ENCODE peak calls at places on chromosomes 7 and 10, in five cellular contexts. U is upper lobe of left lung, C is GM12878, N is suprapubic skin, A is IMR-90. R is an unnamed sample.

GRCh38 chr7:39592586-39592985 is 26.4 kb downstream of the YAE1 start:
- DNase-seq in U (no peak), C (no peak), N (no peak), A (peak), R (no peak)

GRCh38 chr10:116802876-116803275 is 46.4 kb upstream of the ENO4 start:
- DNase-seq in U (no peak), C (no peak), N (no peak), A (no peak), R (no peak)

GRCh38 chr7:29350351-29350750 is 155.8 kb downstream of the CHN2 start:
- DNase-seq in U (no peak), C (no peak), N (no peak), A (no peak), R (no peak)

GRCh38 chr10:94108200-94108599 is 114.5 kb downstream of the PLCE1 start:
- DNase-seq in U (no peak), C (no peak), N (no peak), A (peak), R (no peak)

GRCh38 chr7:70091362-70091761 is 493.1 kb downstream of the AUTS2 start:
- DNase-seq in U (no peak), C (no peak), N (no peak), A (no peak), R (no peak)

GRCh38 chr7:15558747-15559146 is 3.1 kb downstream of the AGMO start:
- DNase-seq in U (no peak), C (no peak), N (no peak), A (peak), R (no peak)

GRCh38 chr7:91164948-91165845 is 99.0 kb upstream of the FZD1 start:
- DNase-seq in U (no peak), C (peak), N (no peak), A (peak), R (no peak)

GRCh38 chr10:94129393-94130130 is 135.8 kb downstream of the PLCE1 start:
- DNase-seq in U (no peak), C (no peak), N (no peak), A (peak), R (no peak)

GRCh38 chr10:89312973-89313372 is 11.1 kb downstream of the IFIT2 start:
- DNase-seq in U (no peak), C (no peak), N (no peak), A (no peak), R (no peak)

GRCh38 chr10:114851336-114851735 is 29.8 kb downstream of the FHIP2A start:
- DNase-seq in U (no peak), C (no peak), N (no peak), A (no peak), R (no peak)

GRCh38 chr10:46231087-46231486 is 55.7 kb upstream of the ANTXRL start:
- DNase-seq in U (peak), C (no peak), N (no peak), A (no peak), R (no peak)

GRCh38 chr10:96718304-96718990 is 1.9 kb downstream of the PIK3AP1 start:
- DNase-seq in U (no peak), C (no peak), N (no peak), A (no peak), R (no peak)

GRCh38 chr10:105188737-105189463 is 547.8 kb downstream of the SORCS3 start:
- DNase-seq in U (no peak), C (no peak), N (no peak), A (no peak), R (no peak)

GRCh38 chr10:31756131-31757119 is 172.2 kb downstream of the ARHGAP12 start:
- DNase-seq in U (no peak), C (no peak), N (no peak), A (no peak), R (no peak)

GRCh38 chr7:66967029-66967428 is 28.4 kb downstream of the SBDS start:
- DNase-seq in U (no peak), C (no peak), N (no peak), A (no peak), R (no peak)

GRCh38 chr10:129523723-129524316 is 56.8 kb downstream of the MGMT start:
- DNase-seq in U (no peak), C (no peak), N (no peak), A (no peak), R (no peak)

GRCh38 chr7:157267516-157267915 is 69.3 kb upstream of the DNAJB6 start:
- DNase-seq in U (no peak), C (no peak), N (no peak), A (no peak), R (no peak)

GRCh38 chr7:48183370-48183743 is 12.1 kb downstream of the ABCA13 start:
- DNase-seq in U (no peak), C (no peak), N (no peak), A (no peak), R (no peak)

GRCh38 chr10:10852464-10852863 is 165.2 kb upstream of the CELF2 start:
- DNase-seq in U (no peak), C (no peak), N (no peak), A (no peak), R (no peak)

GRCh38 chr7:77327067-77327931 is 88.8 kb downstream of the GSAP start:
- DNase-seq in U (peak), C (no peak), N (peak), A (peak), R (peak)

GRCh38 chr10:124120410-124121061 is 27.1 kb upstream of the CHST15 start:
- DNase-seq in U (no peak), C (no peak), N (no peak), A (no peak), R (no peak)

GRCh38 chr10:58330397-58330796 is 4.4 kb upstream of the UBE2D1 start:
- DNase-seq in U (no peak), C (no peak), N (no peak), A (no peak), R (no peak)

GRCh38 chr7:74372511-74373111 is 81.1 kb upstream of the GTF2IRD1 start:
- DNase-seq in U (no peak), C (no peak), N (no peak), A (no peak), R (no peak)

GRCh38 chr10:17431871-17432311 is 22.5 kb downstream of the ST8SIA6 start:
- DNase-seq in U (no peak), C (no peak), N (no peak), A (peak), R (no peak)

GRCh38 chr10:3784510-3785250 is at the start of gene KLF6:
- DNase-seq in U (peak), C (no peak), N (peak), A (peak), R (peak)

GRCh38 chr7:31192996-31193395 is 140.9 kb downstream of the ADCYAP1R1 start:
- DNase-seq in U (peak), C (no peak), N (no peak), A (peak), R (peak)

GRCh38 chr7:30926323-30926722 is 14.7 kb downstream of the AQP1 start:
- DNase-seq in U (peak), C (no peak), N (no peak), A (no peak), R (no peak)

GRCh38 chr7:42893341-42894242 is 18.3 kb downstream of the C7orf25 start:
- DNase-seq in U (peak), C (no peak), N (no peak), A (no peak), R (no peak)

GRCh38 chr7:149865437-149865836 is 8.3 kb upstream of the ATP6V0E2 start:
- DNase-seq in U (no peak), C (no peak), N (no peak), A (peak), R (no peak)

DNA sequence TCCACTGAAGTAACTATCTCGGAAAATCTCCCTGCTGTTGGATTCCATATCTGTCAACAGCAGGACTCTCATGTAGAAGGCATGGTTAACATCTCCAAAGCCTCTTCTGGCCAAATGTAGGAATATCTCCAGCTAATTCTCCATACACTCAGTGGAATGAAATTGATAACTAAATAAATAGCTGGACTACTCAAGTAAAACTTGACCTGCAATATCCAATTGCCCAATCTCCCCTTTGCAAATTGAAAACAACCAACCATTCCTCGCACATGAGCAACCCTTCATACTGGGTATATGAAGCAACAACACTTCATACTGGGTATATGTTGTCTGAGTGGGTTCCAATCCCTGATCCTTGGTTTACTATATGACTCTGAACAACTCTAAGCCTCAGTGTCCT is 105.4 kb upstream of the KMT2E start:
- DNase-seq in U (no peak), C (no peak), N (no peak), A (no peak), R (no peak)
- TF ChIP-seq POLR2A in U (no peak), C (no peak), N (no peak), A (no peak), R (no peak)

GRCh38 chr10:86693721-86694369 is 25.5 kb downstream of the LDB3 start:
- DNase-seq in U (peak), C (no peak), N (no peak), A (peak), R (no peak)
- TF ChIP-seq CTCF in U (peak), C (peak), N (peak), A (peak), R (peak)

GRCh38 chr7:101728128-101728527 is 89.3 kb upstream of the CUX1 start:
- DNase-seq in U (no peak), C (no peak), N (no peak), A (no peak), R (no peak)

GRCh38 chr7:101731502-101732084 is 85.8 kb upstream of the CUX1 start:
- DNase-seq in U (no peak), C (no peak), N (no peak), A (no peak), R (no peak)

GRCh38 chr7:101736077-101736476 is 81.3 kb upstream of the CUX1 start:
- DNase-seq in U (no peak), C (no peak), N (no peak), A (no peak), R (no peak)

GRCh38 chr7:101728888-101729883 is 88.2 kb upstream of the CUX1 start:
- DNase-seq in U (peak), C (no peak), N (no peak), A (peak), R (no peak)

GRCh38 chr7:101733713-101734475 is 83.5 kb upstream of the CUX1 start:
- DNase-seq in U (peak), C (no peak), N (no peak), A (peak), R (peak)
- TF ChIP-seq POLR2A in U (no peak), C (no peak), N (no peak), A (no peak), R (no peak)

DNA sequence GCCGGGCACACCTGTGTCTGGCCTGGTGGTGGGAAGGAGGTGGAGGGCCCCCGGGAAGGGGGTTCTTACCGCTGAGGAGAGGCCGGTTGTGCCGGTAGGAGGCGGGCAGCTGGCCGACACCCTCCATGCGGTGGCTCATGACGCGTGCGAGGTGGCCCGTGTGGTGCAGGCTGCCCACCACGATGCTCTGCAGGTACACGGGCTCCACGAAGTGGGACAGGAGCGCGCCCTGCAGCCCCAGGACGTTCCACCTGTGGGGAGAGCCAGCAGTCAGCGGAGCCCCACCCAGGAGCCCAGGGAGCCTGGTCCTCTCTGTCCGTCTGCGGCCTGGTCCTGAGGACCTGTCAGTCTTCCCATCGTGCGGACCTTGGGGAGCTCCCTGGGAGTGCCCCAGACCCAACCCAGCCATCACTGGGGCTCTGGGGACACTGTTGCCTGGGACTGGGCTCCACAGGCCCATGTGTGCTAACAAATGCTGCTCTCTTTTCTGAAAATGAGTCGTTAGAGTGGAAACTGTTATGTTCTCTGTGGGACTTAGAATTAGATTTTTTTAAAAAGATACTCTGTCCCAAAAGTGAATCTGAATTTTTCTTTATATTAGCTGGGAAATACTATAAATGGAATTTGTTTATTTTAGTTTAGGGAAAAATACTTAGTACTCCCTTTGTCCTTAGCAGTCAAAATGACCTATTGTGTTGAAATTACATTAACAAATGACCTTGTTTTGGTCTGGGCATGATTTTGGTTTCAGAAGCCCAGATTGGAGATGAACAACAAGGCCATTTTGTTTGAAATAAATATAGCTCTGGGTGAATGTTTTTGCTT is 143.9 kb downstream of the WDR37 start:
- DNase-seq in U (no peak), C (no peak), N (peak), A (no peak), R (no peak)
- TF ChIP-seq CTCF in U (no peak), C (no peak), N (no peak), A (no peak), R (no peak)

DNA sequence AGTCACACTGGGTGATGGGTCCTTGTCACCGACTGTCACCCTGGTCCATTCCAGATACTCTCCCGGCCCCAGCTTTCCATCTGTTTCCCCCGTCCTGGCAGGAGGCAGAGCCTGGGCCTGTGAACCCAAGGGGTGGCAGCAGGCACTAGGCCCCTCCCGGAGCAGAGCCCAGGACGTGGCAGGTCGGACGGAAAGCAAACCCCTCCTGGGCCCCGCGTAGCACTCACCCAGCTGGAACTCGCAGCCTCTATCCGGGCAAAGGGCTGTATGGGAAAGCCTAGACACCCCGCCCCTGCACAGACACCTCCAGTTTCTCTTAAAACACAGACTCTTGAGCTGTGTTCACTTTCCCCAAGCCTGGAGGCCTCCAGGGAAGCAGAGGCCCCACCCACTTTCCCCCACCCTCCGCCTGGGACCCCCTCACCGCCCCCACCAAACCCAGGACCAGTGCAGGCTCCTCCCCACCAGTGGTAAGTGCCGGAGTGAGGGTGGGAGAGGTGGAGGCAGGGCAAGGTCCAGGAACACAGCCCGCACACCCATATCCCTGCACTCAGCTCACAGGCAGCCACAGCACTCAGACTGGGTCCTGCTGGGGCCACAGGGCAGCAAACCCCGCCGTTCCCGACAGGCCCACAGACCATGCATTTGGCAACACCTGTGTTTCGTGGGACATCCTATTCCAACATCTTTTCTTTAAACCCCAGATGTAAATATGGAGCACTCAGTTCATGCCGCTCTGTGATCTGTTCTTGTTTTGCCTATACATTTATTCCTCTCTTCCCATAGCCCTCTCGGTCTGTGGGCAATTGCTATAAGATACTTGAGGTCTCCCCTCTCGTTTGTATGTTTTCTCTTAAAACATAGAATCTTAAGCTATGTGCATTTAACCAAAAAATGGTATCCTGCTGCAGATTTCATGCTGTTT is 98.2 kb upstream of the PDGFA start:
- DNase-seq in U (no peak), C (no peak), N (no peak), A (no peak), R (no peak)
- TF ChIP-seq POLR2A in U (no peak), C (no peak), N (no peak), A (no peak), R (no peak)

DNA sequence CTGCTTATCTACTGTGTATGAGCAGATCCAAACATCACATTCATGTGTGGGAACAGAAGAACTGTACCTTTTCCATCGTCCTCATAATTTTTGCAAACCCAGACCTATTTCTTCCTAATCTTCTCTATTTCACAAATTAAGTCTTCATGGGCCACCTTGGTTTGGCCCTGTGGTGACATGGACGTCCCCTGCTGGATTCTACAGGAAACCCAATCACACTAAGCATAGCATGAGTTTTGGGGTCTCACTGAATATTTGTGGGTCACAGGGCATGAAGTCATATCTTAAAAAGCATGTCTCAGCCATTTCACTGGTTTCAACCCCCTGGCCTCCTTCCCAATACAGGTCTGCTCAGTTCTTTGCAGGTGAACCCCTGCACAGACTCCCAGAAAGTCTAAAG is 35.8 kb upstream of the CDCA7L start:
- DNase-seq in U (no peak), C (no peak), N (no peak), A (no peak), R (no peak)
- TF ChIP-seq CTCF in U (no peak), C (peak), N (no peak), A (no peak), R (no peak)

GRCh38 chr7:139109188-139109982 is at the start of gene ZC3HAV1:
- DNase-seq in U (peak), C (no peak), N (peak), A (peak), R (peak)
- TF ChIP-seq POLR2A in U (no peak), C (peak), N (peak), A (peak), R (no peak)

DNA sequence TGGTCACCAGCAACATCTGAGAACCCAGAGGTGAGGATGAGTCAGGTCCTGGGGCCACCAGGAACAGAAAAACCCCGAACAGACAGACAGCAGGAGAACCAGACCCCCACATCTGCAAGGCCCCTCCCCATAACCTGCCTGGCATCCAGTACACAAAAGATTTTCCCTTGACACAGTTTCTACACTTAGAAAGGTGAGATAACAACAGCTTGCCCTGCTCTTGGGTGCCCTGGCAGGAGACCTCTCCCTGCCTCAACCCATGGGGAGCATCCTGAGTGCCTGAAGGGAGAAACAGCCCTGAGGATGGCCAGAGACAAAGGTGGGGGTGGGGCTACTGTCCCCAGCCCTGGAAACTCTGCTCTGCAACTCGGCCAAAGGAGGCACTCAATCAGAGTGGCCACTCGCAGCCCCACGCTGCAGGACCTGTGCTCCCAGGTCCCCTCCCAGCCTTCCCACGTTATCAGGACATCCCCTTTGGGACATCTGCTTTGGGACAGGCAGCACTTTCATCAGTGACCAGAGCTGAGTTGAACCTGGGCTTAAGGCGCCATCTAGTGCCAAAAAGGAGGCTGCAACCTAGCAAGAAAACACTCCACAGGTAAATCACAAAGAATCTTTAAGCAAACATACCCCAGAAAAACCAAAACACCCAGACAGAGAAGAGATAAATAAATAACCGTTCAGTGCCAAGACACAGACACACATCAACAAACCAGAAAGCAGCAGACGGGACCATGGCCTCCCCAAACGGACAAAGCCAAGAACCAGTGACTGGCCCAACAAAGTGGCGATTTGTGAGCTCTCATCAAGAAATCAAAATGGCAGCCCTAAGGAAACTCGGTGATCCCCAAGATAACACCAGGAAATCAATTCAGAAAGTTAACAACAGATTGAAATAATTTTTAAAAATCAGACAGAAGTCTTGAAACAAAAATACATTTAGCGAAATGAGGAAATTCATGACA is 233.7 kb downstream of the PTPRN2 start:
- DNase-seq in U (peak), C (no peak), N (peak), A (no peak), R (no peak)
- TF ChIP-seq CTCF in U (peak), C (peak), N (no peak), A (peak), R (peak)

R was measured in heart left ventricle.